ENCODE peak calls at places on chromosomes 5 and 9, in eight cellular contexts. One of them, this sample, is unnamed.

GRCh38 chr9:97501177-97501971 is at the start of gene TMOD1:
- DNase-seq in pancreas: peak; percentile 81
- DNase-seq in WTC11: peak; percentile 73
- DNase-seq in MCF 10A: peak; percentile 60
- DNase-seq in kidney epithelial cell: no peak
- DNase-seq in fibroblast of the aortic adventitia: no peak
- DNase-seq in fibroblast of lung: peak; percentile 20
- DNase-seq in nephron progenitor cell: peak; percentile 74
- DNase-seq in this sample: peak; percentile 83

GRCh38 chr5:157867736-157868135 is 8.8 kb upstream of the CLINT1 start:
- DNase-seq in pancreas: no peak
- DNase-seq in WTC11: no peak
- DNase-seq in MCF 10A: no peak
- DNase-seq in kidney epithelial cell: no peak
- DNase-seq in fibroblast of the aortic adventitia: no peak
- DNase-seq in fibroblast of lung: no peak
- DNase-seq in nephron progenitor cell: no peak
- DNase-seq in this sample: no peak

GRCh38 chr9:26502311-26502710 is 390.3 kb downstream of the CAAP1 start:
- DNase-seq in pancreas: no peak
- DNase-seq in WTC11: peak; percentile 64
- DNase-seq in MCF 10A: peak; percentile 27
- DNase-seq in kidney epithelial cell: no peak
- DNase-seq in fibroblast of the aortic adventitia: no peak
- DNase-seq in fibroblast of lung: no peak
- DNase-seq in nephron progenitor cell: no peak
- DNase-seq in this sample: no peak

GRCh38 chr5:160242140-160242539 is 12.8 kb downstream of the FABP6 start:
- DNase-seq in pancreas: no peak
- DNase-seq in WTC11: no peak
- DNase-seq in MCF 10A: no peak
- DNase-seq in kidney epithelial cell: no peak
- DNase-seq in fibroblast of the aortic adventitia: no peak
- DNase-seq in fibroblast of lung: no peak
- DNase-seq in nephron progenitor cell: no peak
- DNase-seq in this sample: no peak

GRCh38 chr9:92724528-92725265 is 39.9 kb downstream of the BICD2 start:
- DNase-seq in pancreas: no peak
- DNase-seq in WTC11: no peak
- DNase-seq in MCF 10A: no peak
- DNase-seq in kidney epithelial cell: no peak
- DNase-seq in fibroblast of the aortic adventitia: no peak
- DNase-seq in fibroblast of lung: no peak
- DNase-seq in nephron progenitor cell: no peak
- DNase-seq in this sample: no peak

GRCh38 chr5:66223637-66224036 is 79.5 kb downstream of the SREK1 start:
- DNase-seq in pancreas: no peak
- DNase-seq in WTC11: peak; percentile 32
- DNase-seq in MCF 10A: peak; percentile 48
- DNase-seq in kidney epithelial cell: no peak
- DNase-seq in fibroblast of the aortic adventitia: peak; percentile 13
- DNase-seq in fibroblast of lung: peak; percentile 30
- DNase-seq in nephron progenitor cell: no peak
- DNase-seq in this sample: peak; percentile 19

GRCh38 chr9:116546711-116547581 is 140.2 kb upstream of the TRIM32 start:
- DNase-seq in pancreas: no peak
- DNase-seq in WTC11: no peak
- DNase-seq in MCF 10A: peak; percentile 72
- DNase-seq in kidney epithelial cell: no peak
- DNase-seq in fibroblast of the aortic adventitia: peak; percentile 46
- DNase-seq in fibroblast of lung: peak; percentile 48
- DNase-seq in nephron progenitor cell: no peak
- DNase-seq in this sample: peak; percentile 40

GRCh38 chr9:68842568-68842967 is 137.5 kb downstream of the PIP5K1B start:
- DNase-seq in pancreas: no peak
- DNase-seq in WTC11: no peak
- DNase-seq in MCF 10A: no peak
- DNase-seq in kidney epithelial cell: no peak
- DNase-seq in fibroblast of the aortic adventitia: no peak
- DNase-seq in fibroblast of lung: no peak
- DNase-seq in nephron progenitor cell: no peak
- DNase-seq in this sample: peak; percentile 8

GRCh38 chr5:143701476-143701875 is 110.5 kb upstream of the HMHB1 start:
- DNase-seq in pancreas: no peak
- DNase-seq in WTC11: no peak
- DNase-seq in MCF 10A: no peak
- DNase-seq in kidney epithelial cell: no peak
- DNase-seq in fibroblast of the aortic adventitia: no peak
- DNase-seq in fibroblast of lung: no peak
- DNase-seq in nephron progenitor cell: no peak
- DNase-seq in this sample: no peak

GRCh38 chr5:158212237-158212636 is 353.3 kb upstream of the CLINT1 start:
- DNase-seq in pancreas: no peak
- DNase-seq in WTC11: no peak
- DNase-seq in MCF 10A: no peak
- DNase-seq in kidney epithelial cell: no peak
- DNase-seq in fibroblast of the aortic adventitia: no peak
- DNase-seq in fibroblast of lung: no peak
- DNase-seq in nephron progenitor cell: no peak
- DNase-seq in this sample: no peak

GRCh38 chr5:19401032-19401431 is 587.0 kb downstream of the CDH18 start:
- DNase-seq in pancreas: no peak
- DNase-seq in WTC11: no peak
- DNase-seq in MCF 10A: no peak
- DNase-seq in kidney epithelial cell: no peak
- DNase-seq in fibroblast of the aortic adventitia: no peak
- DNase-seq in fibroblast of lung: no peak
- DNase-seq in nephron progenitor cell: no peak
- DNase-seq in this sample: peak; percentile 17

GRCh38 chr5:107294151-107294550 is 376.6 kb downstream of the EFNA5 start:
- DNase-seq in pancreas: no peak
- DNase-seq in WTC11: no peak
- DNase-seq in MCF 10A: no peak
- DNase-seq in kidney epithelial cell: no peak
- DNase-seq in fibroblast of the aortic adventitia: no peak
- DNase-seq in fibroblast of lung: no peak
- DNase-seq in nephron progenitor cell: no peak
- DNase-seq in this sample: no peak

GRCh38 chr5:58717303-58718012 is 134.6 kb downstream of the RAB3C start:
- DNase-seq in pancreas: no peak
- DNase-seq in WTC11: no peak
- DNase-seq in MCF 10A: no peak
- DNase-seq in kidney epithelial cell: no peak
- DNase-seq in fibroblast of the aortic adventitia: no peak
- DNase-seq in fibroblast of lung: no peak
- DNase-seq in nephron progenitor cell: no peak
- DNase-seq in this sample: peak; percentile 17

GRCh38 chr5:56278267-56278826 is 45.2 kb upstream of the ANKRD55 start:
- DNase-seq in pancreas: no peak
- DNase-seq in WTC11: no peak
- DNase-seq in MCF 10A: no peak
- DNase-seq in kidney epithelial cell: peak; percentile 93
- DNase-seq in fibroblast of the aortic adventitia: peak; percentile 14
- DNase-seq in fibroblast of lung: peak; percentile 76
- DNase-seq in nephron progenitor cell: peak; percentile 48
- DNase-seq in this sample: peak; percentile 81

GRCh38 chr9:6234014-6234413 is 18.4 kb downstream of the IL33 start:
- DNase-seq in pancreas: no peak
- DNase-seq in WTC11: no peak
- DNase-seq in MCF 10A: no peak
- DNase-seq in kidney epithelial cell: no peak
- DNase-seq in fibroblast of the aortic adventitia: peak; percentile 52
- DNase-seq in fibroblast of lung: no peak
- DNase-seq in nephron progenitor cell: no peak
- DNase-seq in this sample: no peak

GRCh38 chr9:132020272-132020671 is 59.4 kb downstream of the MED27 start:
- DNase-seq in pancreas: no peak
- DNase-seq in WTC11: no peak
- DNase-seq in MCF 10A: peak; percentile 29
- DNase-seq in kidney epithelial cell: no peak
- DNase-seq in fibroblast of the aortic adventitia: no peak
- DNase-seq in fibroblast of lung: no peak
- DNase-seq in nephron progenitor cell: no peak
- DNase-seq in this sample: no peak

DNA sequence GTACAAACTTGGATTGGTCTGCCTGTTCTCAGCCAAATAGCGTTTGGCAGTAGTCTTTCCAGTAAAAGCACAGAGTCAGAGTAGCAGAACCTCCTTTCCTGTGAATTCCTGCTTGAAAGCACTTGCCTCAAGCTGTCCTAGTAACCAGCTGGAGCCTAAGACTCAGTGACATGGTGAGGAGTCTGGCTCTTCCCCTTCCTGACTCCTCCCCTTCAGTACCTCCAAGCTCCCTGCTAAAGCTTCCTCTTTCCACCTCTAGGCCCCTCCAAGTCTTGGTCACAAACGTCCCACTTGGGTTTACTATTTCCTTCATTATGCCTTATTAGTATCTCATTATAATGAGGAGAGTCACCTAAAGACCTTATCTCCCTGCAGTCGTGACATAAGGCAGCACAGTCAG is 21.4 kb upstream of the FAM81B start:
- DNase-seq in pancreas: no peak
- DNase-seq in WTC11: no peak
- DNase-seq in MCF 10A: no peak
- DNase-seq in kidney epithelial cell: no peak
- DNase-seq in fibroblast of the aortic adventitia: no peak
- DNase-seq in fibroblast of lung: no peak
- DNase-seq in nephron progenitor cell: no peak
- DNase-seq in this sample: no peak
- TF ChIP-seq CTCF in pancreas: no peak
- TF ChIP-seq CTCF in WTC11: no peak
- TF ChIP-seq CTCF in MCF 10A: no peak
- TF ChIP-seq CTCF in kidney epithelial cell: no peak
- TF ChIP-seq CTCF in fibroblast of the aortic adventitia: no peak
- TF ChIP-seq CTCF in fibroblast of lung: no peak
- TF ChIP-seq CTCF in nephron progenitor cell: no peak
- TF ChIP-seq CTCF in this sample: no peak

DNA sequence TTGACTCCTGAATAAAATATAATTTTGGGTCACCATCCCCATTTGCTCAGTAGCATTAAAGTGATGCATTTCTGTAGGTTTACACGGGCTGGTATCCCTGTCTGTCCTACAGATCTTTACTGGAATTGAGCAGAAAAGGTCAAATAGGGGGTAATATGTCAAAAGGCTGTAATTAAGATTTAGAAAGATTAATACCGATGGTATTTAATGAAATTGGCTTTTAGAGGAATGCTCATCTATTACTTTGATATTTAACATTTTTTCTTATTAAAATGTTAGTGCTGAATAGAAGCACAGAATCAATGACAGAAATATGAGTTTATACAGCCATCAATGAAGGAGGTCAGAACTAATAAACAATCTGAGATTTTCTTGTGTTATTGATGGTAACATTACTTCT is 1762.2 kb upstream of the WWC1 start:
- DNase-seq in pancreas: no peak
- DNase-seq in WTC11: no peak
- DNase-seq in MCF 10A: no peak
- DNase-seq in kidney epithelial cell: no peak
- DNase-seq in fibroblast of the aortic adventitia: no peak
- DNase-seq in fibroblast of lung: no peak
- DNase-seq in nephron progenitor cell: no peak
- DNase-seq in this sample: no peak
- TF ChIP-seq CTCF in pancreas: no peak
- TF ChIP-seq CTCF in WTC11: no peak
- TF ChIP-seq CTCF in MCF 10A: no peak
- TF ChIP-seq CTCF in kidney epithelial cell: no peak
- TF ChIP-seq CTCF in fibroblast of the aortic adventitia: no peak
- TF ChIP-seq CTCF in fibroblast of lung: no peak
- TF ChIP-seq CTCF in nephron progenitor cell: no peak
- TF ChIP-seq CTCF in this sample: no peak

DNA sequence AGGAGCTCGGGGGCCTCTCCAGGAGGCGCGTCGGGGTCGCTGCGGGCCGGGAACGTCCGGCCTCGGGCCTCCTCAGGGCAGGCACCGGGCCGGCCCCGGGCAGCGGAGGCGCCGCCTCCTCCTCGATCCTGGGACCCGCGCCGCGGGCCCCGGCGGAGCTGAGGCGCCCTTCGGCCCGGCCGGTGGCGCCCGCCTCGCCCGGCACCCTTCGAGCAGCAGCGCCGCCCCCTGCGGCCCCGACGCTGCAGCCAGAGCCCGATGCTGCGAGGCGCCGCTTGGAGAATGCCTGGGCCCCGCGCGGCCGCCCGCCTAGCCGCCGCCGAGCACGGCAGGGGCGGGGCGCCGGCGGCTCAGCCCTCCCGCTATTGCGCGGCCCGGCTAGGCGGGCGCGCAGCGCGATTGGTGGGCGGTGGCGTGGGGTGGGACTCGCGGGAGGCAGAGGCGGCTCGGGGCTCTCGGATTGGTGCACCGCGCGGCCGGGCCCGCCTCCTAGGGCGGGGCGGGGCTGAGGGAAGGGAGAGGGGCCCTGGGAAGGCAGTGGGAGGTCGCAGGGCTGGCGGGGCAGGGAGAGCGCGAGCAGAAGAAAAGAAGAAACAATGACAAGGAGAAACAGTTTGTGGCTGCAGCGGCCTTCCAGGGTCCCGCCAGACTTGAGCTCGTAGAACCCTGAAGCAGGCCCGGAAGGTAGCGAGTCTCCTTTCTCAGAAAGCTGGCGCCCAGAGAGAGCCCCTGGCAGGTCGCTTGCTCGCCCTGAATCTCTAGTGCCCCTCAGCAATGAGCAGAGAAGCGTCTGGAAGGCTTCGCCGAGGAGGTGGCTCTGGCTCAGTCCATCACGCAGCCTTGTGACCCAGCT is at the start of gene EEIG1:
- DNase-seq in pancreas: peak; percentile 95
- DNase-seq in WTC11: peak; percentile 98
- DNase-seq in MCF 10A: peak; percentile 89
- DNase-seq in kidney epithelial cell: peak; percentile 63
- DNase-seq in fibroblast of the aortic adventitia: peak; percentile 84
- DNase-seq in fibroblast of lung: peak; percentile 84
- DNase-seq in nephron progenitor cell: peak; percentile 99
- DNase-seq in this sample: peak; percentile 96
- TF ChIP-seq CTCF in pancreas: no peak
- TF ChIP-seq CTCF in WTC11: no peak
- TF ChIP-seq CTCF in MCF 10A: no peak
- TF ChIP-seq CTCF in kidney epithelial cell: no peak
- TF ChIP-seq CTCF in fibroblast of the aortic adventitia: no peak
- TF ChIP-seq CTCF in fibroblast of lung: no peak
- TF ChIP-seq CTCF in nephron progenitor cell: no peak
- TF ChIP-seq CTCF in this sample: no peak

DNA sequence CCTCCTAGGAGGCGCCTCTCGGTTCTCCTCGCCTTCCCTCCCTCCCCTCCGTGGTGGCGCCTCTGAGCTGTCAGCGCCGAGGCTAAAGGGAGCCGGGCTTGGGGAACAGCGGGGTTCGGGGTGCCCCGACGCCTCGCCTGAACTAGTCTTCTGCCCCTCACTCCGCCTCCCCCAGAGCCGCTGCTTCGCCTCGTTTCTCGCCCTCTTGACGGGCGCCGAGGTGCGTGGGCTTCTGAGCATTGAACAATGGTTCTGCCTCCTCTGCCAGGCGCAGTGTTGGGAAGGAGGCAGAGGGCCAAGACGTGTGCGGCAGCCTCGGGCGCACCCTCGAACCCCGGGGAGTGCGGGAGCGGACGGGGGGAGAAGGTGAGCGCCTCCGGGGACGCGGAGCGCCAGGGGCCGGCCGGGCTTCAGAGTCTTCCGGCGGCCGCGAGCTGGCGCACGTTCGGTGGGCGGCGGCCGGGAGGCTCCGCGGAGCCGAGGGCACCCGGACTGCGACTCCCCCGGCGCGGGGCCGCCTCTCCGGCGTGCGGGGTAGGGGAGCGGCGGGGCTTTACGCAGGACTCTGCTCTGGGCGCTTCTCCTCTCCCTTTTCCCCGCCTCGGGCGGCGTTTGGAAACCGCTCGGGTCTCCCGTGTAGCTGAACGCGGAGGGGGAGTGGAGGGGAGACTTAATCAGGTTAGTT is 916 bp downstream of the VLDLR start:
- DNase-seq in pancreas: peak; percentile 43
- DNase-seq in WTC11: peak; percentile 28
- DNase-seq in MCF 10A: no peak
- DNase-seq in kidney epithelial cell: no peak
- DNase-seq in fibroblast of the aortic adventitia: peak; percentile 27
- DNase-seq in fibroblast of lung: no peak
- DNase-seq in nephron progenitor cell: peak; percentile 61
- DNase-seq in this sample: peak; percentile 18
- TF ChIP-seq CTCF in pancreas: no peak
- TF ChIP-seq CTCF in WTC11: no peak
- TF ChIP-seq CTCF in MCF 10A: no peak
- TF ChIP-seq CTCF in kidney epithelial cell: no peak
- TF ChIP-seq CTCF in fibroblast of the aortic adventitia: no peak
- TF ChIP-seq CTCF in fibroblast of lung: no peak
- TF ChIP-seq CTCF in nephron progenitor cell: no peak
- TF ChIP-seq CTCF in this sample: no peak